ENCODE peak calls at places on chromosomes 5 and 9, in six cellular contexts. One of them, this sample, is unnamed.

GRCh38 chr5:156589104-156589858 is 260.8 kb upstream of the PPP1R2B start:
- DNase-seq in RCC 7860: no peak
- DNase-seq in AG04450: no peak
- DNase-seq in amygdala: no peak
- DNase-seq in left ventricle myocardium inferior: no peak
- DNase-seq in sigmoid colon: no peak
- DNase-seq in this sample: no peak

GRCh38 chr5:159971931-159972461 is 36.9 kb upstream of the TTC1 start:
- DNase-seq in RCC 7860: no peak
- DNase-seq in sigmoid colon: no peak
- DNase-seq in amygdala: no peak
- DNase-seq in AG04450: no peak
- DNase-seq in left ventricle myocardium inferior: no peak
- DNase-seq in this sample: no peak

GRCh38 chr5:67115238-67115637 is 81.4 kb downstream of the CD180 start:
- DNase-seq in RCC 7860: no peak
- DNase-seq in AG04450: no peak
- DNase-seq in amygdala: no peak
- DNase-seq in left ventricle myocardium inferior: no peak
- DNase-seq in sigmoid colon: no peak
- DNase-seq in this sample: no peak

GRCh38 chr5:160315968-160316367 is 3.6 kb upstream of the CCNJL start:
- DNase-seq in left ventricle myocardium inferior: no peak
- DNase-seq in amygdala: no peak
- DNase-seq in sigmoid colon: no peak
- DNase-seq in AG04450: peak; percentile 32
- DNase-seq in RCC 7860: peak; percentile 41
- DNase-seq in this sample: peak; percentile 52

GRCh38 chr5:147167529-147167928 is 67.3 kb upstream of the STK32A start:
- DNase-seq in left ventricle myocardium inferior: no peak
- DNase-seq in AG04450: no peak
- DNase-seq in amygdala: no peak
- DNase-seq in sigmoid colon: no peak
- DNase-seq in RCC 7860: no peak
- DNase-seq in this sample: no peak

GRCh38 chr5:43652537-43653302 is 49.7 kb downstream of the NNT start:
- DNase-seq in AG04450: no peak
- DNase-seq in RCC 7860: no peak
- DNase-seq in left ventricle myocardium inferior: no peak
- DNase-seq in amygdala: no peak
- DNase-seq in sigmoid colon: no peak
- DNase-seq in this sample: no peak

GRCh38 chr9:91415290-91415689 is 8.3 kb downstream of the NFIL3 start:
- DNase-seq in amygdala: no peak
- DNase-seq in AG04450: no peak
- DNase-seq in RCC 7860: no peak
- DNase-seq in left ventricle myocardium inferior: no peak
- DNase-seq in sigmoid colon: no peak
- DNase-seq in this sample: no peak

GRCh38 chr5:120778491-120779293 is 314.6 kb downstream of the PRR16 start:
- DNase-seq in left ventricle myocardium inferior: no peak
- DNase-seq in RCC 7860: no peak
- DNase-seq in amygdala: no peak
- DNase-seq in sigmoid colon: no peak
- DNase-seq in AG04450: peak; percentile 37
- DNase-seq in this sample: peak; percentile 50

GRCh38 chr5:150138551-150139265 is 16.9 kb downstream of the PDGFRB start:
- DNase-seq in AG04450: peak; percentile 90
- DNase-seq in amygdala: peak; percentile 50
- DNase-seq in left ventricle myocardium inferior: peak; percentile 56
- DNase-seq in RCC 7860: peak; percentile 74
- DNase-seq in sigmoid colon: no peak
- DNase-seq in this sample: peak; percentile 48

GRCh38 chr9:38067892-38068615 is 973 bp downstream of the SHB start:
- DNase-seq in left ventricle myocardium inferior: no peak
- DNase-seq in AG04450: no peak
- DNase-seq in RCC 7860: no peak
- DNase-seq in sigmoid colon: peak; percentile 67
- DNase-seq in amygdala: no peak
- DNase-seq in this sample: no peak

GRCh38 chr9:114505187-114506081 is at the start of gene WHRN:
- DNase-seq in AG04450: peak; percentile 44
- DNase-seq in RCC 7860: peak; percentile 82
- DNase-seq in sigmoid colon: peak; percentile 98
- DNase-seq in amygdala: peak; percentile 91
- DNase-seq in left ventricle myocardium inferior: peak; percentile 90
- DNase-seq in this sample: peak; percentile 93

GRCh38 chr5:172805018-172805683 is 28.9 kb upstream of the ERGIC1 start:
- DNase-seq in AG04450: no peak
- DNase-seq in left ventricle myocardium inferior: no peak
- DNase-seq in RCC 7860: no peak
- DNase-seq in amygdala: no peak
- DNase-seq in sigmoid colon: no peak
- DNase-seq in this sample: no peak

GRCh38 chr9:93035821-93036351 is 22.6 kb upstream of the SUSD3 start:
- DNase-seq in RCC 7860: no peak
- DNase-seq in sigmoid colon: no peak
- DNase-seq in amygdala: no peak
- DNase-seq in AG04450: no peak
- DNase-seq in left ventricle myocardium inferior: no peak
- DNase-seq in this sample: no peak

GRCh38 chr5:131845828-131846227 is 49.0 kb upstream of the FNIP1 start:
- DNase-seq in sigmoid colon: no peak
- DNase-seq in amygdala: no peak
- DNase-seq in left ventricle myocardium inferior: no peak
- DNase-seq in RCC 7860: no peak
- DNase-seq in AG04450: no peak
- DNase-seq in this sample: no peak

GRCh38 chr5:26569929-26570258 is 468.5 kb downstream of the CDH9 start:
- DNase-seq in left ventricle myocardium inferior: no peak
- DNase-seq in RCC 7860: no peak
- DNase-seq in AG04450: no peak
- DNase-seq in amygdala: no peak
- DNase-seq in sigmoid colon: no peak
- DNase-seq in this sample: no peak

GRCh38 chr9:2151171-2151570 is 136.0 kb downstream of the SMARCA2 start:
- DNase-seq in RCC 7860: no peak
- DNase-seq in amygdala: no peak
- DNase-seq in left ventricle myocardium inferior: no peak
- DNase-seq in sigmoid colon: no peak
- DNase-seq in AG04450: no peak
- DNase-seq in this sample: no peak